ENCODE peak calls at places on chromosomes 7 and 10, in four cellular contexts. R is GM12891; U is activated naive CD4-positive, alpha-beta T cell treated with Interleukin-2 at 50 U/mL for 16 hours; D is hepatocyte. I is an unnamed sample.

GRCh38 chr7:117480978-117481377 is 1.2 kb downstream of the CFTR start:
- DNase-seq in U (no peak), D (peak), R (no peak), I (peak)

GRCh38 chr7:92934096-92934495 is 97.7 kb upstream of the CDK6 start:
- DNase-seq in U (no peak), R (no peak), D (peak), I (peak)

GRCh38 chr10:110923856-110924493 is 4.6 kb downstream of the SHOC2 start:
- DNase-seq in R (no peak), U (no peak), D (peak), I (no peak)

GRCh38 chr10:57898231-57898630 is 369.5 kb downstream of the IPMK start:
- DNase-seq in U (no peak), D (peak), R (no peak), I (peak)

GRCh38 chr7:143934526-143935340 is at the start of gene OR2F2:
- DNase-seq in R (no peak), D (no peak), U (no peak), I (no peak)

GRCh38 chr7:29980151-29980550 is 9.4 kb downstream of the SCRN1 start:
- DNase-seq in R (no peak), D (no peak), U (no peak), I (no peak)

GRCh38 chr10:29266641-29267040 is 22.2 kb upstream of the LYZL1 start:
- DNase-seq in R (no peak), U (no peak), D (no peak), I (no peak)

GRCh38 chr10:68103237-68103866 is 5.9 kb upstream of the MYPN start:
- DNase-seq in D (no peak), R (no peak), U (no peak), I (no peak)

GRCh38 chr10:98309366-98310355 is 41.7 kb upstream of the LOXL4 start:
- DNase-seq in U (no peak), R (no peak), D (peak), I (peak)